ENCODE peak calls at places on chromosomes 5 and 9, in five cellular contexts. One of them, this sample, is unnamed.

GRCh38 chr9:91905958-91906585 is 44.0 kb downstream of the ROR2 start:
- DNase-seq in ovary: no peak
- DNase-seq in RWPE1: peak
- DNase-seq in HCT116: no peak
- DNase-seq in tibial artery: peak
- DNase-seq in this sample: no peak

GRCh38 chr5:76790632-76791290 is 28.1 kb upstream of the F2RL1 start:
- DNase-seq in ovary: peak
- DNase-seq in RWPE1: peak
- DNase-seq in HCT116: peak
- DNase-seq in tibial artery: peak
- DNase-seq in this sample: peak

GRCh38 chr9:136806631-136807201 is 1.0 kb upstream of the RABL6 start:
- DNase-seq in ovary: no peak
- DNase-seq in RWPE1: no peak
- DNase-seq in HCT116: no peak
- DNase-seq in tibial artery: no peak
- DNase-seq in this sample: no peak

GRCh38 chr9:16543691-16544090 is 326.8 kb downstream of the BNC2 start:
- DNase-seq in ovary: peak
- DNase-seq in RWPE1: no peak
- DNase-seq in HCT116: no peak
- DNase-seq in tibial artery: no peak
- DNase-seq in this sample: no peak

GRCh38 chr9:131697908-131698714 is 41.8 kb downstream of the RAPGEF1 start:
- DNase-seq in ovary: no peak
- DNase-seq in RWPE1: no peak
- DNase-seq in HCT116: no peak
- DNase-seq in tibial artery: peak
- DNase-seq in this sample: no peak

GRCh38 chr5:179487145-179487544 is 63.2 kb upstream of the RUFY1 start:
- DNase-seq in ovary: no peak
- DNase-seq in RWPE1: no peak
- DNase-seq in HCT116: no peak
- DNase-seq in tibial artery: no peak
- DNase-seq in this sample: no peak

GRCh38 chr9:37529111-37529510 is 43.4 kb downstream of the POLR1E start:
- DNase-seq in ovary: no peak
- DNase-seq in RWPE1: peak
- DNase-seq in HCT116: no peak
- DNase-seq in tibial artery: no peak
- DNase-seq in this sample: no peak

GRCh38 chr9:70192707-70193106 is 66.1 kb upstream of the SMC5 start:
- DNase-seq in ovary: no peak
- DNase-seq in RWPE1: peak
- DNase-seq in HCT116: peak
- DNase-seq in tibial artery: no peak
- DNase-seq in this sample: no peak

GRCh38 chr5:166581827-166582226 is 1709.6 kb upstream of the WWC1 start:
- DNase-seq in ovary: no peak
- DNase-seq in RWPE1: peak
- DNase-seq in HCT116: no peak
- DNase-seq in tibial artery: no peak
- DNase-seq in this sample: no peak

GRCh38 chr5:133483406-133484090 is 128.8 kb downstream of the FSTL4 start:
- DNase-seq in ovary: no peak
- DNase-seq in RWPE1: no peak
- DNase-seq in HCT116: no peak
- DNase-seq in tibial artery: no peak
- DNase-seq in this sample: no peak

GRCh38 chr5:113038714-113039113 is 62.1 kb downstream of the DCP2 start:
- DNase-seq in ovary: no peak
- DNase-seq in RWPE1: peak
- DNase-seq in HCT116: peak
- DNase-seq in tibial artery: no peak
- DNase-seq in this sample: peak

GRCh38 chr5:169302491-169303118 is 1.7 kb upstream of the SLIT3 start:
- DNase-seq in ovary: peak
- DNase-seq in RWPE1: peak
- DNase-seq in HCT116: peak
- DNase-seq in tibial artery: peak
- DNase-seq in this sample: peak

GRCh38 chr5:375921-376871 is 54.7 kb downstream of the AHRR start:
- DNase-seq in ovary: no peak
- DNase-seq in RWPE1: no peak
- DNase-seq in HCT116: no peak
- DNase-seq in tibial artery: no peak
- DNase-seq in this sample: no peak

GRCh38 chr5:138789771-138790242 is 36.6 kb downstream of the CTNNA1 start:
- DNase-seq in ovary: no peak
- DNase-seq in RWPE1: peak
- DNase-seq in HCT116: peak
- DNase-seq in tibial artery: no peak
- DNase-seq in this sample: no peak

GRCh38 chr5:118611332-118611945 is 376.9 kb downstream of the DTWD2 start:
- DNase-seq in ovary: no peak
- DNase-seq in RWPE1: peak
- DNase-seq in HCT116: peak
- DNase-seq in tibial artery: no peak
- DNase-seq in this sample: no peak

DNA sequence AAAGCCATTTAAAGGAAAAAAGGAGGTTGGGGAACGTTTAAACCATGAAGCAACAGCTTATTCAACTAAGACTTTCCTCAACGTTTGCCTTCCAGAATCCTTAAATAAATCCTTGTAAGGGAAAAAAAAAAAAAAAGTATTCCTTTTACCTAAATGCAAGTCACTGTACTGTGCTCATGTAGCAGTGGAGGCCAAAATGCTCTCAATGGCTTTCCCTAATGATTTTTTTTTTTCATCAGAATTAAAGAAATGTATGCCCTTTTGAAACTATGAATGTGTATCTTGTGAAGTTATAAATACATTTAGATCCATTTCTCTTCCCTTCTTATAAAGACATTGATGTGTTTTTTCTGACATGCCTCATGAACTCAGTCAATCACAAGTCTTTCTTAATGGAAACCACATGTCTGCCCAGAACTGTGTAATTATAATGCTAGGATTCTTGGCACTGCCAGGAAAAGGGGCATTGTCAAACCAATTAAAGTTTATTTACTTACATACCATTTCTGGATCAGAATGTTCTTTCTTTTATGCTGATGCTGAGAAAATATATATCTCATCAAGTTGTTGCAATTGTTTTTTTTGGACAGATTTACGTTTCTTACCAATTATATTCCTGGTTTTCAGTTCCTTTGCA is 107.5 kb downstream of the EBF1 start:
- DNase-seq in ovary: no peak
- DNase-seq in RWPE1: no peak
- DNase-seq in HCT116: no peak
- DNase-seq in tibial artery: no peak
- DNase-seq in this sample: no peak
- H3K27ac ChIP-seq in ovary: no peak
- H3K27ac ChIP-seq in RWPE1: no peak
- H3K27ac ChIP-seq in HCT116: no peak
- H3K27ac ChIP-seq in tibial artery: peak
- H3K27ac ChIP-seq in this sample: no peak

GRCh38 chr9:27152398-27152715 is 43.3 kb downstream of the TEK start:
- DNase-seq in ovary: no peak
- DNase-seq in RWPE1: no peak
- DNase-seq in HCT116: no peak
- DNase-seq in tibial artery: no peak
- DNase-seq in this sample: no peak

GRCh38 chr9:27150758-27151431 is 41.9 kb downstream of the TEK start:
- DNase-seq in ovary: no peak
- DNase-seq in RWPE1: no peak
- DNase-seq in HCT116: no peak
- DNase-seq in tibial artery: no peak
- DNase-seq in this sample: no peak

GRCh38 chr9:27157086-27157485 is 48.1 kb downstream of the TEK start:
- DNase-seq in ovary: no peak
- DNase-seq in RWPE1: no peak
- DNase-seq in HCT116: no peak
- DNase-seq in tibial artery: no peak
- DNase-seq in this sample: no peak

GRCh38 chr9:27154923-27155322 is 45.9 kb downstream of the TEK start:
- DNase-seq in ovary: no peak
- DNase-seq in RWPE1: peak
- DNase-seq in HCT116: no peak
- DNase-seq in tibial artery: peak
- DNase-seq in this sample: peak

DNA sequence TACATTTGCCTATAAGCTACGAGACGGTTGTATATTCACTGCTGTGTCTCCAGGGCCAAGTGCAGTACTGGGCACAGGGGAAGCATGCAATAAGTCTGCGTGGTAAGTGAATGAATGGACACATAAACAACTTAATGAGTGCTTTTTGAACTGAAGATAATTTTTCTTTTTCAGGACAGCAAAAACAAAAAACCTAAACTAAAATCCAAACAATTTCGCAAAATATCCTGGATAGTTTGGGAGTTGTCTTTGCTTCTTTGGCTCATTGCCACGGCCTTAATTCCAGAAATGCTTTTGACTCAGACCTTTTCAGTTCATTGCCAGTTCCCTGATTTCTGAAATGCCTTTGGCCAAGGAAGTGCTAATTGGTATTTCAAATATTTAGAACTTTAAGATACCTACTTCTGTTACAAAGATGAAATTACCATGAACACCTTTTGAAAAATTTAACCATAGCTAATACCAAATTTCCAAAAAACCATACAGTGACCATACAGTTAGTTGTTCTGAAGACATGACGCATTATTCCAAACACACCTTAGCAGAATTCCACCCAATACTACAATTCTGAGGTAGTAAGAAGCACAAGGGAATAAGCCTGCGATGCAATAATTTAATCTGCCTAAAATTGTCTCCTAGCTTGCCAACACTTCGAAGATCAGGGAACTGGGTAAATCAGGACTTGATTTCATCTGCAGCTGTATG is 42.8 kb downstream of the TEK start:
- DNase-seq in ovary: peak
- DNase-seq in RWPE1: peak
- DNase-seq in HCT116: no peak
- DNase-seq in tibial artery: no peak
- DNase-seq in this sample: peak
- H3K27ac ChIP-seq in ovary: no peak
- H3K27ac ChIP-seq in RWPE1: no peak
- H3K27ac ChIP-seq in HCT116: no peak
- H3K27ac ChIP-seq in tibial artery: no peak
- H3K27ac ChIP-seq in this sample: no peak

DNA sequence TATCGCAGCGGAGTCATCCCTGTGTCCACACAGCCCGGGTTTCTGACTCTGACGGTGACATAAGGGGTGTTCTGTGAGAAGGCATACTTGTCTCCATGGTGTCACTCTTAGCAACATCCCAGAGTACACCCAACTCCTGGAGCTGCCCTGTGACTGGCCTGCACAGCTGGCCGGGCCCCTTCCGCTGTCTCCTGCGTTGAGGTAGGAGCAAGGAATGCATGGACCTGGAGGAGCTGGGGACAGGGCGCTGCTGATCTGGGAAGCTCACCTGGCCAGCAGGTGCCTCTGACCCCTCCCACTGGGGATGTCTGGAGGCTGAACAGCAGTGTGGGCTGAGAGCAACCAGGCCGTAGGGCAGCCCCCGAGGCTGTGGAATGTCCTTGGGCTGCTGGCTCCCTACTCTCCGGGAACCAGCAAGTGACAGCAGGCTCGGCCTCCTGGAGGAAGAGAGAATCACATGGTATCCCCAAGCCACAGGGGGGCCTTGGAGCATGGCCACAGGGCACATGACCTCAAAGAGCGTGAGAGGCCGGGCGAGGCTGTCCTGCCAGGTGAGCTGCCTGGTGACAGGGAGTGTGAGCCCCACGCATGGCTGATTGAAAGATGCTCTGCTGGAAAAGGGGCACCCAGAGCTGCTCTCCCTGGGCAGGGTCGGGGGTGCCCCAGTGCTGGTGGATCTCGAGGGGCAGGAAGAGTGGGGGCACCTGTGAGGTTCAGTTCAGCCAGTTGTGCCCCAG is 113.4 kb downstream of the MRPL36 start:
- DNase-seq in ovary: no peak
- DNase-seq in RWPE1: no peak
- DNase-seq in HCT116: no peak
- DNase-seq in tibial artery: no peak
- DNase-seq in this sample: no peak
- H3K27ac ChIP-seq in ovary: no peak
- H3K27ac ChIP-seq in RWPE1: no peak
- H3K27ac ChIP-seq in HCT116: no peak
- H3K27ac ChIP-seq in tibial artery: no peak
- H3K27ac ChIP-seq in this sample: no peak

GRCh38 chr5:10279328-10279727 is 28.4 kb downstream of the CMBL start:
- DNase-seq in ovary: no peak
- DNase-seq in RWPE1: no peak
- DNase-seq in HCT116: no peak
- DNase-seq in tibial artery: no peak
- DNase-seq in this sample: no peak

GRCh38 chr5:10288600-10289213 is 19.0 kb downstream of the CMBL start:
- DNase-seq in ovary: peak
- DNase-seq in RWPE1: peak
- DNase-seq in HCT116: no peak
- DNase-seq in tibial artery: no peak
- DNase-seq in this sample: no peak

GRCh38 chr5:10279925-10280720 is 27.6 kb downstream of the CMBL start:
- DNase-seq in ovary: no peak
- DNase-seq in RWPE1: no peak
- DNase-seq in HCT116: no peak
- DNase-seq in tibial artery: no peak
- DNase-seq in this sample: no peak

GRCh38 chr5:10286552-10287227 is 21.0 kb downstream of the CMBL start:
- DNase-seq in ovary: peak
- DNase-seq in RWPE1: no peak
- DNase-seq in HCT116: no peak
- DNase-seq in tibial artery: no peak
- DNase-seq in this sample: no peak

GRCh38 chr5:10283927-10284635 is 23.6 kb downstream of the CMBL start:
- DNase-seq in ovary: peak
- DNase-seq in RWPE1: peak
- DNase-seq in HCT116: peak
- DNase-seq in tibial artery: peak
- DNase-seq in this sample: no peak
- H3K27ac ChIP-seq in ovary: no peak
- H3K27ac ChIP-seq in RWPE1: no peak
- H3K27ac ChIP-seq in HCT116: no peak
- H3K27ac ChIP-seq in tibial artery: no peak
- H3K27ac ChIP-seq in this sample: no peak